ENCODE peak calls at places on chromosomes 13 and 19, in five cellular contexts. J is testis, L is coronary artery, M is right lobe of liver, P is cardiac fibroblast. D is an unnamed sample.

GRCh38 chr13:24842533-24843278 is 78.7 kb downstream of the RNF17 start:
- DNase-seq in J (no peak), L (no peak), M (no peak), P (no peak), D (no peak)

GRCh38 chr19:2602391-2603181 is 99.9 kb downstream of the GNG7 start:
- DNase-seq in J (peak), L (peak), M (peak), P (peak), D (no peak)

GRCh38 chr13:42333613-42334328 is 61.8 kb downstream of the AKAP11 start:
- DNase-seq in J (peak), L (no peak), M (no peak), P (peak), D (no peak)

GRCh38 chr13:74414458-74414857 is 280.3 kb upstream of the KLF12 start:
- DNase-seq in J (no peak), L (no peak), M (no peak), P (no peak), D (no peak)

GRCh38 chr13:73231456-73231855 is 172.7 kb downstream of the KLF5 start:
- DNase-seq in J (no peak), L (no peak), M (no peak), P (no peak), D (no peak)

GRCh38 chr13:90185734-90186133 is 1161.8 kb upstream of the MIR17HG start:
- DNase-seq in J (no peak), L (no peak), M (no peak), P (no peak), D (no peak)

GRCh38 chr19:40589723-40590429 is 11.3 kb upstream of the LTBP4 start:
- DNase-seq in J (peak), L (no peak), M (no peak), P (no peak), D (no peak)

GRCh38 chr13:34357435-34358232 is 539.7 kb downstream of the RFC3 start:
- DNase-seq in J (no peak), L (no peak), M (no peak), P (peak), D (peak)

GRCh38 chr13:51978836-51979556 is 32.3 kb downstream of the ATP7B start:
- DNase-seq in J (no peak), L (no peak), M (peak), P (peak), D (no peak)

GRCh38 chr13:34011552-34012085 is 193.7 kb downstream of the RFC3 start:
- DNase-seq in J (no peak), L (no peak), M (peak), P (no peak), D (no peak)

GRCh38 chr13:36533806-36534205 is 101.5 kb downstream of the CCNA1 start:
- DNase-seq in J (no peak), L (no peak), M (no peak), P (peak), D (no peak)

GRCh38 chr13:32432856-32433255 is 4.9 kb upstream of the N4BP2L1 start:
- DNase-seq in J (no peak), L (no peak), M (no peak), P (no peak), D (no peak)

GRCh38 chr13:73657821-73658540 is 476.2 kb downstream of the KLF12 start:
- DNase-seq in J (peak), L (no peak), M (no peak), P (peak), D (no peak)

GRCh38 chr13:89627991-89628390 is 1719.5 kb upstream of the MIR17HG start:
- DNase-seq in J (no peak), L (no peak), M (no peak), P (no peak), D (peak)

GRCh38 chr13:33204130-33204927 is 81.2 kb downstream of the STARD13 start:
- DNase-seq in J (peak), L (no peak), M (no peak), P (peak), D (no peak)

GRCh38 chr13:38693641-38694040 is 6.8 kb downstream of the FREM2 start:
- DNase-seq in J (no peak), L (no peak), M (no peak), P (no peak), D (no peak)

GRCh38 chr19:6772028-6772865 is at the start of gene VAV1:
- DNase-seq in J (peak), L (no peak), M (peak), P (no peak), D (no peak)

GRCh38 chr13:42947925-42948324 is 44.1 kb downstream of the EPSTI1 start:
- DNase-seq in J (no peak), L (no peak), M (no peak), P (no peak), D (no peak)

GRCh38 chr13:20461481-20461859 is 64.2 kb downstream of the CRYL1 start:
- DNase-seq in J (no peak), L (no peak), M (no peak), P (peak), D (peak)

GRCh38 chr13:68047889-68048288 is 817.8 kb upstream of the PCDH9 start:
- DNase-seq in J (no peak), L (no peak), M (no peak), P (no peak), D (peak)

GRCh38 chr13:71672527-71672926 is 194.5 kb downstream of the DACH1 start:
- DNase-seq in J (no peak), L (no peak), M (no peak), P (peak), D (no peak)

GRCh38 chr13:25901460-25902376 is 150.1 kb downstream of the SHISA2 start:
- DNase-seq in J (no peak), L (no peak), M (no peak), P (peak), D (no peak)

GRCh38 chr13:99630269-99630898 is 129.1 kb downstream of the TM9SF2 start:
- DNase-seq in J (no peak), L (no peak), M (no peak), P (no peak), D (no peak)

GRCh38 chr13:99856021-99856420 is 115.5 kb downstream of the ZIC5 start:
- DNase-seq in J (no peak), L (no peak), M (no peak), P (no peak), D (peak)

GRCh38 chr19:33758541-33759013 is 38.1 kb upstream of the KCTD15 start:
- DNase-seq in J (no peak), L (no peak), M (no peak), P (no peak), D (no peak)

GRCh38 chr19:289651-290538 is 1.3 kb downstream of the PLPP2 start:
- DNase-seq in J (peak), L (no peak), M (no peak), P (no peak), D (peak)

GRCh38 chr19:39557791-39558622 is 18.0 kb upstream of the EID2 start:
- DNase-seq in J (no peak), L (no peak), M (no peak), P (no peak), D (no peak)

GRCh38 chr19:1910169-1910568 is 5.0 kb downstream of the ADAT3 start:
- DNase-seq in J (no peak), L (no peak), M (no peak), P (peak), D (no peak)

GRCh38 chr13:69935043-69935442 is 172.6 kb upstream of the ATXN8OS start:
- DNase-seq in J (no peak), L (no peak), M (no peak), P (no peak), D (no peak)

GRCh38 chr19:48708471-48708870 is 11.1 kb downstream of the MAMSTR start:
- DNase-seq in J (no peak), L (no peak), M (no peak), P (no peak), D (no peak)

GRCh38 chr13:41601718-41602445 is 144.5 kb downstream of the RGCC start:
- DNase-seq in J (no peak), L (no peak), M (no peak), P (peak), D (no peak)

GRCh38 chr13:40635315-40635995 is 31.0 kb downstream of the FOXO1 start:
- DNase-seq in J (no peak), L (no peak), M (no peak), P (no peak), D (no peak)

GRCh38 chr19:44988896-44989563 is 12.2 kb upstream of the RELB start:
- DNase-seq in J (peak), L (no peak), M (peak), P (peak), D (no peak)

GRCh38 chr13:29538625-29538976 is 56.9 kb downstream of the SLC7A1 start:
- DNase-seq in J (no peak), L (no peak), M (no peak), P (no peak), D (no peak)

GRCh38 chr13:99123101-99124045 is 77.3 kb upstream of the UBAC2 start:
- DNase-seq in J (no peak), L (peak), M (no peak), P (no peak), D (no peak)

GRCh38 chr19:37309834-37310575 is 60.9 kb upstream of the ZNF527 start:
- DNase-seq in J (no peak), L (no peak), M (no peak), P (no peak), D (no peak)

GRCh38 chr19:28988066-28988465 is 224.9 kb downstream of the UQCRFS1 start:
- DNase-seq in J (no peak), L (no peak), M (no peak), P (no peak), D (no peak)

GRCh38 chr19:11373885-11374448 is 499 bp upstream of the SWSAP1 start:
- DNase-seq in J (no peak), L (no peak), M (no peak), P (no peak), D (no peak)

GRCh38 chr19:30778961-30779690 is 406.9 kb downstream of the ZNF536 start:
- DNase-seq in J (no peak), L (no peak), M (no peak), P (no peak), D (no peak)

DNA sequence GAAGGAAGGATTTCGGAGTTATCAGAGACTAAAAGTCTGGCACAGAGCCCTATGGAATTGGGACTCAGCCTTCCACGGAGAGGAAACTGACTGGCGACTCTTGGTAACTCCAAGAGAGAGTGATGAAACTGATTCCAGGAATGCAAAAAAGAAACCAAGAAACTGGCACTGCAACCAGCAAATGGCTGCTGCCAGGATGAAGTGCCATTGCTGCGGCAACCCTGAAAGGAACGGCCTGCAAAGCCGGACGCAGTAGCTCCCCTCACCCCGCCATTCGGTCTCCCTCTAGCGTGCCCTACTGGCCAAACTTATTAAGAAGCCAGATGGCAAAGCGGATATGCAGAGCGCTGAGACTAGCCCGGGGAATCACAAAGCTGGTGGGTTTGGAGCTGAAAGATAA is 236.0 kb downstream of the PCDH9 start:
- DNase-seq in J (peak), L (peak), M (peak), P (peak), D (peak)
- H3K4me3 ChIP-seq in J (no peak), L (peak), M (peak), P (peak), D (peak)

DNA sequence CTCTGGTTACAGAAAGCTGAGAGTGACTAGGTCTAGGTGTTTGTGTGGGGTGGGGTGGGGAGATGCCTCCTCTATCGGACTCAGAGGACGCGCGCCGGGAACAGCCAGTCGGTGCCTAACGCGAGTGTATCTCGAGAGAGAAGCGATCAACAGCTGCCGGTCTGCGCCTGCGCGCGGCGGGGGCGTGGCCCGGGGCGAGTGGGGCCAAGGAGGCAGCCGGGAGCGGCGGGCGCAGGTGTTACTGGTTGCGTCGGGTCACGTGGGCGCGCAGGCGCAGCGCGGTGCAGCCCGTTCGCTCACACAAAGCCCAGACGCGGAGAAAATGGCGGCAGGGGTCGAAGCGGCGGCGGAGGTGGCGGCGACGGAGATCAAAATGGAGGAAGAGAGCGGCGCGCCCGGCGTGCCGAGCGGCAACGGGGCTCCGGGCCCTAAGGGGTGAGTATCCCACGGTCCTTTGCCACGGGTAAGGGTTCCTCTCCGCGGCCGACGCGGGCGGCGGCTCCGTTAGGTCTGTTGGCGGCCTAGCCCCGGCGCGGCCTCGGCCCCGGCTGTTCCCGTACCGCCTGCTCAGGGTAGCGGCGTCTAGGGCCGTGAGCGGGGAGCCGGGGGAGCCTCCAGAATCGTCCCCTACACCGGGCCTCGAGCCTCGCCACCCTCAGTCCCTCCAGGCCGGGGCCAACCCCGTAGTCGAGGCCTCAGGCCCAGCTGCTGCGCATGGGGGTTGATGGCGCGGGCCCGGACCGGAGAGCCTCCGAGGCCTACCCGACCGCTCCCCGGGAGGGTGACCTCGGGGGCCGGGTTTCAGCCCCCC is at the start of gene HNRNPM:
- DNase-seq in J (peak), L (peak), M (peak), P (peak), D (peak)
- TF ChIP-seq CTCF in J (no peak), L (no peak), M (no peak), P (no peak), D (no peak)

DNA sequence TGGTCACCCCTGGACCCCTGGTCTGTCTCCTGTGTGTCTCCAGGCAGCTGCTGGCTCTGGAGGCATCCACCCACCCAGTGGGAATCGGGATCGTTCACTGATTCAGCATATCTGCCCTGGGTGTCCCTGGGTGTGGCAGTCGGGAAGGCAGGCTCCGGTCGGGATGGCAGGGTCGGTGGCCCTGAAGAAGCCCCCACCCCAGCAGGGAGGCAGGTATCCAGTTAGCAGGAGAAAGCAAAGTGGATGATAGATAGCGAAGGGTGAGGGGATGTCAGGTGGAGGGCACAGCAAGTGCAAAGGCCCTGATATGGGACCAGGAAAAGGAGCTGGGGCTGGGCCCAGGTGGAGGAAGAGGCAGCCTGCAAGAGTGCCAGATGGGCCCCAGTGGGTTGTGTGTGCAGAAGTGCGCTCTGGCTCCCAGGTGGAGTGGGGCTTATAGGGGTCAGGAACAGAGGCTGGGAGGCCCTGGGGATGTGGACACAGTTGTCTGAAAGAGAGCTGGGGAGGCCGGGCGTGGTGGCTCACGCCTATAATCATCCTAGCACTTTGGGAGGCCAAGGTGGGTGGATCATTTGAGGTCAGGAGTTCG is 2.3 kb downstream of the SSBP4 start:
- DNase-seq in J (no peak), L (peak), M (no peak), P (no peak), D (no peak)
- H3K4me3 ChIP-seq in J (no peak), L (peak), M (no peak), P (peak), D (no peak)

GRCh38 chr13:98089246-98089645 is 53.6 kb upstream of the FARP1 start:
- DNase-seq in J (no peak), L (no peak), M (no peak), P (peak), D (no peak)

GRCh38 chr13:98083936-98084335 is 59.0 kb upstream of the FARP1 start:
- DNase-seq in J (no peak), L (no peak), M (no peak), P (no peak), D (no peak)

GRCh38 chr13:98080280-98080679 is 62.6 kb upstream of the FARP1 start:
- DNase-seq in J (no peak), L (no peak), M (no peak), P (no peak), D (no peak)

GRCh38 chr13:98083507-98083906 is 59.4 kb upstream of the FARP1 start:
- DNase-seq in J (no peak), L (no peak), M (no peak), P (peak), D (peak)
- TF ChIP-seq CTCF in J (no peak), L (no peak), M (no peak), P (no peak), D (peak)

DNA sequence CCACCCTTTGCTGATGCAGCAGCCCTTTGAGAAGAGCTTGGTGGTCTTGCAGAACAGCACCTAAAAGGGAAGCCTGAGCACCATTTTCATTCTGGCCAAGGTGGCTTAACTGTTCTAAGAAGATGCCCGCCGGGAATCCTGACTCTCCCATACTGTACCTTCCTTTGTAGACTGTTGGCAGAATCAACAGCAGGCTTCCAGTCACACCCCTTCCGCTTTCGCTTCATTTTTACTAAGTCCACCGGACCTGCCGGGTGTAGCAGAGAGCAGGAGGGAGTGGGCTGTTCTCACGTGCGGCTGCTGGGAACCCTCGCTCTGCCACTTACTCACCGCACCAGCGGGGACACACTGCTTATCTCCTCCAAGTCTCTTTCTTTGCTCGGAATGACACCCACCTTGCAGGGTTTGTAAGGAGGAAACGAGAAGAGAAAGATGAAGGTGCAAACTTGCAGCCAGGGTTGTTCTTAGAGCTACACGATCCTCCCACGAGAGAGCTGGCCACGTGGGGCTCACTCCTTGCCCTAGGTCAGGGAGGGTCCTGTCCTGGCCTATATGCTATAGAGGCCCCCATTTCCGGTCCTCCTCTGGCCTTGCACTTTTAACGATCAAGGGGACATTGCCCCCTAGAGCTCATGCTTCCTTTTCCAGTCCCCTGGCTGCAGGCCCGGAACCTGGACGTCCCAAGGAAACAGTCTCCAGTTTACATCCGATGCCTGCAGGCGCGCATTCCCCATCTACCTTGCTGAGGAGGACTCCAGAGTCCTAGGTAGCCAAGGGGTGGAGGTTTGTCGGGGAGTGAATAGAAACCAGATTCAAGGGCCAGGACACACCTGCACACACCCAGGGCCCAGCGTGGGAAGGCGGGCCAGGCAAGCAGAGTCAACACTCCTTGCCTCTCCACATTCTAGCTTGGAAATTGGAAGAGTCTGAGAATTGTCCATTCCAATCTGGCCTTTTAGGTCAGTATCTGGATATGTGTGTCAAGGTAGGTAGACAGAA is 453.6 kb downstream of the IRS2 start:
- DNase-seq in J (no peak), L (no peak), M (no peak), P (no peak), D (no peak)
- H3K4me3 ChIP-seq in J (no peak), L (no peak), M (no peak), P (no peak), D (no peak)

DNA sequence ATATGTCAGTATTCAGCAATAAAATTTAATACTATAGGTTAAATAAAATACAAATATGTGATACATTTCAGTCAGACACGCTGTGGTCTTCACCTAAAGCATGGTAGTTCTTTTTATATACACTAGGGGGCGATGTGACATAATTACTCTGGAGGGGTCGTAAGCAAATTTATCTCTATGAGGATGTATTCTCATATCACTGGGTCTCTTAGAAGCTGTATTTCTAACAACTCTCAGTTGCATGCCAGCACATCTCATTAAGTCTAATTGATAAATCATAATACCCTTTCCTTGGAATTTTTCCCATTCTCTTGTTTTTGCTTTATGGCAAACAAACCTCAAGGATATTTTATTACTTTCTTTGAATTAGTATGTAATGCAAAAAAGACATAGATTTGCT is 3.9 kb upstream of the PCDH17 start:
- DNase-seq in J (no peak), L (no peak), M (no peak), P (peak), D (no peak)
- TF ChIP-seq CTCF in J (peak), L (no peak), M (peak), P (peak), D (peak)

GRCh38 chr13:111526922-111527321 is 206.5 kb downstream of the TEX29 start:
- DNase-seq in J (no peak), L (no peak), M (no peak), P (no peak), D (no peak)
- H3K4me3 ChIP-seq in J (no peak), L (no peak), M (no peak), P (no peak), D (no peak)